ENCODE peak calls at places on chromosome 19, in ten cellular contexts. G, K, F, X, J, I, L, T, N and R are unnamed samples.

GRCh38 chr19:10209305-10209704 is 14.6 kb upstream of the DNMT1 start:
- DNase-seq in T (no peak), X (no peak), N (no peak), J (no peak), F (peak; percentile 87), G (no peak), I (no peak), K (no peak), L (no peak), R (no peak)

GRCh38 chr19:24074720-24075119 is 12.3 kb upstream of the ZNF254 start:
- DNase-seq in F (peak; percentile 74), T (no peak), I (no peak), J (no peak), K (no peak), L (no peak), X (no peak), N (no peak), G (no peak), R (no peak)

GRCh38 chr19:31220540-31220939 is 128.7 kb downstream of the TSHZ3 start:
- DNase-seq in L (no peak), I (no peak), F (no peak), N (no peak), J (no peak), G (no peak), X (no peak), K (no peak), T (no peak), R (no peak)

GRCh38 chr19:10921909-10922637 is 6.4 kb downstream of the YIPF2 start:
- DNase-seq in L (no peak), K (no peak), N (no peak), T (no peak), J (no peak), G (no peak), I (no peak), X (no peak), F (no peak), R (no peak)

GRCh38 chr19:39515551-39516191 is 732 bp downstream of the SELENOV start:
- DNase-seq in T (no peak), K (peak; percentile 28), F (no peak), I (no peak), J (no peak), X (peak; percentile 3), L (no peak), N (no peak), G (no peak), R (no peak)

GRCh38 chr19:8487137-8487851 is 15.1 kb downstream of the PRAM1 start:
- DNase-seq in N (no peak), X (no peak), T (no peak), J (peak; percentile 32), F (no peak), K (no peak), I (no peak), L (no peak), G (no peak), R (no peak)

GRCh38 chr19:3146677-3147100 is 10.9 kb downstream of the GNA15 start:
- DNase-seq in N (no peak), K (no peak), I (no peak), T (no peak), X (no peak), G (no peak), J (no peak), L (no peak), F (no peak), R (no peak)

GRCh38 chr19:49427855-49428546 is 2.8 kb downstream of the GFY start:
- DNase-seq in I (peak; percentile 62), G (no peak), X (no peak), F (no peak), T (no peak), K (peak; percentile 35), J (no peak), L (no peak), N (no peak), R (no peak)

GRCh38 chr19:15251749-15252397 is 19.6 kb upstream of the EPHX3 start:
- DNase-seq in G (peak; percentile 92), X (no peak), J (peak; percentile 69), N (peak; percentile 62), F (peak; percentile 96), K (peak; percentile 66), I (peak; percentile 58), T (peak; percentile 93), L (peak; percentile 73), R (peak; percentile 28)

GRCh38 chr19:12610540-12611360 is at the start of the genes ZNF490 and ZNF791:
- DNase-seq in N (peak; percentile 99), F (peak; percentile 97), G (peak; percentile 98), L (peak; percentile 97), J (peak; percentile 100), K (peak; percentile 98), T (peak; percentile 100), X (peak; percentile 98), I (peak; percentile 89), R (peak; percentile 99)
- TF ChIP-seq CTCF in N (no peak), F (peak; percentile 18), G (no peak), L (peak; percentile 6), J (peak; percentile 36), K (no peak), T (no peak), X (no peak), I (no peak), R (no peak)

GRCh38 chr19:4579389-4579788 is 19.9 kb upstream of the SEMA6B start:
- DNase-seq in N (no peak), J (no peak), I (no peak), T (no peak), L (no peak), K (no peak), G (no peak), F (no peak), X (no peak), R (no peak)

GRCh38 chr19:4581381-4582111 is 22.1 kb upstream of the SEMA6B start:
- DNase-seq in F (no peak), K (no peak), T (no peak), J (no peak), X (no peak), N (no peak), I (no peak), L (no peak), G (no peak), R (no peak)

GRCh38 chr19:4580961-4581380 is 21.5 kb upstream of the SEMA6B start:
- DNase-seq in J (no peak), L (no peak), N (no peak), K (no peak), X (no peak), F (no peak), G (no peak), I (no peak), T (no peak), R (no peak)

GRCh38 chr19:4578552-4579248 is 19.2 kb upstream of the SEMA6B start:
- DNase-seq in T (no peak), J (no peak), X (no peak), F (no peak), N (no peak), I (no peak), K (no peak), G (no peak), L (no peak), R (no peak)

DNA sequence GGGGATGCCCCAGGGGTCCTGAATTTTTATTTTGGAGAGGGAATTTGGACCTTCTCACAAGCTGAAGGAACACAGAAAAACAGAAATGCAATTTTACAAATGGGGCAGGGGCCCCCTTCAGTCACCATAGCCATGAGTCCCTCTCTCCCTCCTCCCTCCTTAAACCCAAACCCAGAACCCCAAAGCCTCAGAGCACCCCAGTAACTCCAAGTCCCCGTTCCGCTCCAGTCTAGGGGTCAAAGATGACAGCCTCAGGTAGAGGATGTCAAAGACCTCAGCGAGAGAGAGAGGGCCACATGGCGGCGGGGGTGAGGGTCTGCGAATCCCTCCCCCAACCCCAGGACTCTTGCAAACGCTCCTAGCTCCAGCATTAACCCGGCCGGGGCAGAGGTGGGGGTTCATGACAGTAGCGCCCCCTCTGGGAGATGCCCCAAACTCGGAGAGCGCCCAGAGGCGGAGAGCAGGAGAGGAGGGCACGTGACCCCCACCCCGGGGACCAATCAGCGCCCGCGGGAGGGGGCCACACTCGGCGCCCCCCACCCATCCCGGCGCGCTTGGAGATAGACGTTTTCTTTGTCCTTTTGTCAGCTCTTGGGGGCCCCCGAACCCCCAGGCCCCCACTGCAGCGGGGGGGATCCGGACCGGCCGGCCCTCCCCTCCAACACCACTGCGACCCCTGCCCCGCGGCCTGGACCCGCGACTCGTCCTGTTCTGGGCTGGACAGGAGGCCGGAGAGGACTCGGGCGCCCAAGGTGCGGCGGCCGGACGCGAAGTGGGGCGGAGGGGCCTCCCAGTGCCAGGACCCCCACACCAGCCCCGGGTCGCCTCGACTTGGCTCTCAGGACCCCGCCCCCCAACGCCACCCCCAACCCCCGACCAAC is 20.8 kb upstream of the SEMA6B start:
- DNase-seq in I (no peak), G (no peak), K (no peak), J (no peak), X (no peak), L (no peak), F (no peak), N (no peak), T (no peak), R (no peak)
- H3K4me3 ChIP-seq in I (peak overlapping the region; percentile 75), G (peak overlapping the region; percentile 0), K (no peak overlapping the region), J (no peak overlapping the region), X (no peak overlapping the region), L (peak overlapping the region; percentile 90), F (no peak overlapping the region), N (no peak overlapping the region), T (peak overlapping the region; percentile 39), R (no peak overlapping the region)

GRCh38 chr19:18431351-18432197 is 6.4 kb downstream of the ISYNA1 start:
- DNase-seq in G (no peak), F (no peak), K (no peak), T (no peak), J (no peak), X (no peak), L (no peak), N (no peak), I (no peak), R (no peak)

GRCh38 chr19:18430417-18431144 is 7.4 kb downstream of the ISYNA1 start:
- DNase-seq in X (no peak), J (no peak), N (no peak), T (no peak), L (no peak), F (no peak), K (peak; percentile 10), G (no peak), I (no peak), R (no peak)

GRCh38 chr19:18428837-18429674 is 8.9 kb downstream of the ISYNA1 start:
- DNase-seq in X (peak; percentile 76), K (peak; percentile 64), J (no peak), T (no peak), G (peak; percentile 88), I (peak; percentile 80), L (peak; percentile 80), F (peak; percentile 72), N (no peak), R (peak; percentile 86)

GRCh38 chr19:18428173-18428836 is 9.1 kb downstream of the SSBP4 start:
- DNase-seq in I (no peak), X (no peak), N (no peak), F (no peak), J (no peak), L (no peak), K (no peak), T (no peak), G (no peak), R (no peak)

GRCh38 chr19:18429717-18430416 is 8.1 kb downstream of the ISYNA1 start:
- DNase-seq in N (no peak), I (no peak), L (no peak), J (no peak), G (no peak), K (peak; percentile 13), X (no peak), T (no peak), F (no peak), R (no peak)
- TF ChIP-seq POLR2A in N (no peak), I (no peak), L (no peak), J (no peak), G (no peak), K (no peak), X (no peak), T (no peak), F (no peak), R (no peak)

GRCh38 chr19:18814063-18814462 is 17.7 kb upstream of the UPF1 start:
- DNase-seq in T (no peak), N (no peak), X (no peak), G (no peak), L (no peak), F (no peak), I (no peak), K (no peak), J (peak; percentile 61), R (no peak)
- TF ChIP-seq CTCF in T (no peak), N (no peak), X (no peak), G (no peak), L (no peak), F (peak; percentile 30), I (no peak), K (no peak), J (no peak), R (no peak)